ENCODE peak calls at places on chromosomes 12 and 14, in five cellular contexts. M, Z, I, W and B are unnamed samples.

GRCh38 chr12:28974166-28974565 is 174.9 kb upstream of the FAR2 start:
- DNase-seq in M (no peak), Z (no peak), I (no peak), W (no peak), B (no peak)

GRCh38 chr14:104367811-104368750 is 211.5 kb upstream of the C14orf180 start:
- DNase-seq in M (no peak), Z (no peak), I (no peak), W (no peak), B (no peak)

GRCh38 chr14:63673882-63674497 is 32.3 kb upstream of the WDR89 start:
- DNase-seq in M (no peak), Z (no peak), I (no peak), W (no peak), B (no peak)

GRCh38 chr12:105947906-105948305 is 190.8 kb downstream of the NUAK1 start:
- DNase-seq in M (no peak), Z (no peak), I (no peak), W (no peak), B (no peak)

GRCh38 chr14:102645746-102646440 is 53.4 kb downstream of the RCOR1 start:
- DNase-seq in M (no peak), Z (no peak), I (no peak), W (no peak), B (no peak)

GRCh38 chr14:92960706-92961566 is 38.0 kb downstream of the CHGA start:
- DNase-seq in M (peak; percentile 77), Z (no peak), I (peak; percentile 22), W (no peak), B (peak; percentile 16)

GRCh38 chr12:109544955-109545531 is 28.3 kb downstream of the MMAB start:
- DNase-seq in M (peak; percentile 23), Z (no peak), I (peak; percentile 52), W (no peak), B (peak; percentile 40)

GRCh38 chr14:106790189-106791036 is 1264.0 kb downstream of the TMEM121 start:
- DNase-seq in M (peak; percentile 26), Z (peak; percentile 83), I (peak; percentile 60), W (no peak), B (peak; percentile 92)

GRCh38 chr12:64618953-64619590 is 8.8 kb downstream of the RASSF3 start:
- DNase-seq in M (no peak), Z (no peak), I (no peak), W (no peak), B (no peak)

GRCh38 chr12:21800011-21800410 is 25.5 kb upstream of the KCNJ8 start:
- DNase-seq in M (no peak), Z (no peak), I (no peak), W (peak; percentile 37), B (no peak)

GRCh38 chr14:52080817-52081755 is 12.2 kb upstream of the NID2 start:
- DNase-seq in M (no peak), Z (no peak), I (peak; percentile 59), W (peak; percentile 36), B (peak; percentile 14)

GRCh38 chr12:85448548-85449139 is 168.6 kb downstream of the ALX1 start:
- DNase-seq in M (no peak), Z (no peak), I (no peak), W (peak; percentile 29), B (no peak)

GRCh38 chr14:63076476-63076875 is 31.2 kb upstream of the KCNH5 start:
- DNase-seq in M (no peak), Z (no peak), I (no peak), W (no peak), B (no peak)

GRCh38 chr14:94145902-94146527 is 16.6 kb upstream of the IFI27L2 start:
- DNase-seq in M (no peak), Z (no peak), I (no peak), W (no peak), B (no peak)

GRCh38 chr14:79614443-79614842 is 596.9 kb downstream of the DIO2 start:
- DNase-seq in M (no peak), Z (no peak), I (no peak), W (no peak), B (no peak)

GRCh38 chr14:24339284-24340151 is at the start of gene RIPK3:
- DNase-seq in M (no peak), Z (peak; percentile 66), I (peak; percentile 30), W (peak; percentile 70), B (peak; percentile 60)

GRCh38 chr12:125518074-125518473 is 452.8 kb downstream of the AACS start:
- DNase-seq in M (no peak), Z (no peak), I (no peak), W (peak; percentile 70), B (peak; percentile 43)

GRCh38 chr12:121334513-121335343 is 17.5 kb downstream of the ANAPC5 start:
- DNase-seq in M (peak; percentile 62), Z (no peak), I (no peak), W (peak; percentile 86), B (peak; percentile 37)

GRCh38 chr12:29783773-29784666 is at the start of gene TMTC1:
- DNase-seq in M (peak; percentile 9), Z (no peak), I (no peak), W (peak; percentile 81), B (peak; percentile 44)

GRCh38 chr14:20836668-20837338 is 34.2 kb upstream of the RNASE1 start:
- DNase-seq in M (peak; percentile 47), Z (no peak), I (no peak), W (peak; percentile 60), B (peak; percentile 22)

GRCh38 chr12:98788396-98788795 is 143.3 kb downstream of the APAF1 start:
- DNase-seq in M (no peak), Z (no peak), I (no peak), W (no peak), B (no peak)

GRCh38 chr12:57887631-57888406 is 41.3 kb upstream of the CTDSP2 start:
- DNase-seq in M (peak; percentile 50), Z (no peak), I (peak; percentile 24), W (no peak), B (no peak)

DNA sequence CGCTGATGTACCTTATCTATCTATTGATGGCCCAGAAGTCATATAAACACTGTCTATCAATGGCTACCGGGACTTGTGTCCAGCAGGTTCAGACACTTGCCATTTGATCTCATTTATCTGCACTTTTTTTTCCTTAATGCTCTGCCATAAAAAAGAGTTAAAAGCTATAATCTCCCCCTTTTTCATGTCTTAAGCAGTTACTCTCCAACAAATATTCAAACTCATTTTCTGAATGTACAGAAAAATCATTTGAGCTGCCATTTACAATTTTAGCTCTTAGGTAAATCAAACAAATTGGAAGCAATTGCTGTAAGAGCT is 101.4 kb downstream of the SLC8A3 start:
- DNase-seq in M (no peak), Z (no peak), I (no peak), W (no peak), B (no peak)
- TF ChIP-seq CTCF in M (peak; percentile 20), Z (no peak), I (peak; percentile 22), W (no peak), B (no peak)

DNA sequence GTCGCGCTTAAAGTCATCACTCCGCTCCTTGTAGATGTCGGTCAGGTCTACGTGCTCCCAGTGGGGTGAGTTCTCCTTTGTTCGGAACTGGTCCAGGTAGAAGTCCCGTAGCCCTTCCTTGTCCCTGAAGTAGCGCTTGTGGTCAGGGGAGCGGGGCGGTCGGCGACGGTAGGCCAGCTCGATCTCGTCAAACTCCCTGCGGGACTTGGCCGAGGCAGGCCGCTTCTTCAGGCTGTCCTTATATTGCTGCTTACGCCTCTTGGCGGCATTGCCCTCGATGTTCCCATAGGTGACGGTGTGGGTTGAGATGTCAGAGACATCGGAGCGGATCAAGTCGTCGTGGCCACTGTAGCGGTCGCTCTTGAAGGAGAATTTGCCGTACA is 367.2 kb downstream of the EMP1 start:
- DNase-seq in M (no peak), Z (no peak), I (no peak), W (no peak), B (no peak)
- TF ChIP-seq CTCF in M (no peak), Z (no peak), I (no peak), W (no peak), B (no peak)

DNA sequence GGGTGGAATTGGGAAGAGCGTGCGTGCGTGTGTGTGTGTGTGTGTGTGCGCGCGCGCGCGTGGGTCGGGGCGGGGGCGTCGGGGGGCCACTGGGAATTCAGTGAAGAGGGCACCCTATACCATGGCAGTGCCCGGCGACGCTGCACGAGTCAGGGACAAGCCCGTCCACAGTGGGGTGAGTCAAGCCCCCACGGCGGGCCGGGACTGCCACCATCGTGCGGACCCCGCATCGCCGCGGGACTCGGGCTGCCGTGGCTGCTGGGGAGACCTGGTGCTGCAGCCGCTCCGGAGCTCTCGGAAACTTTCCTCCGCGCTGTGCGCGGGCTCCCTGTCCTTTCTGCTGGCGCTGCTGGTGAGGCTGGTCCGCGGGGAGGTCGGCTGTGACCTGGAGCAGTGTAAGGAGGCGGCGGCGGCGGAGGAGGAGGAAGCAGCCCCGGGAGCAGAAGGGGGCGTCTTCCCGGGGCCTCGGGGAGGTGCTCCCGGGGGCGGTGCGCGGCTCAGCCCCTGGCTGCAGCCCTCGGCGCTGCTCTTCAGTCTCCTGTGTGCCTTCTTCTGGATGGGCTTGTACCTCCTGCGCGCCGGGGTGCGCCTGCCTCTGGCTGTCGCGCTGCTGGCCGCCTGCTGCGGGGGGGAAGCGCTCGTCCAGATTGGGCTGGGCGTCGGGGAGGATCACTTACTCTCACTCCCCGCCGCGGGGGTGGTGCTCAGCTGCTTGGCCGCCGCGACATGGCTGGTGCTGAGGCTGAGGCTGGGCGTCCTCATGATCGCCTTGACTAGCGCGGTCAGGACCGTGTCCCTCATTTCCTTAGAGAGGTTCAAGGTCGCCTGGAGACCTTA is 1.0 kb downstream of the PDE3A start:
- DNase-seq in M (no peak), Z (no peak), I (peak; percentile 15), W (peak; percentile 81), B (peak; percentile 75)
- TF ChIP-seq CTCF in M (no peak), Z (no peak), I (no peak), W (no peak), B (no peak)

DNA sequence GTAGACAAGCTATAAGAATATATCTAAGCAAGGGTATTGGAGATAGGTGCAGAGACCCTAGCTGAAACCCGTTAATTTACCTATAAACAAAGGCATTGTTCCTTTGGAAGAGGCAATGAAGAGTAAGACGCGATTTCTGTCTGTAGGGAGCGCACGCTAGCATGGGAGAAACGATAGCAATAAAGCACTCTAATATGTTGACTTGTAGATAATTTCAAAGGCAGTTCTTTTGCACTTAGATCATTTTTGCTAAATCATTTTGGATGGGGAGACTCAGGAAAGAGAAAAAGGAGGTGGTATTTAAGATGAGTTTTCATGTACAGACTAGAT is 648 bp downstream of the CCDC77 start:
- DNase-seq in M (no peak), Z (no peak), I (no peak), W (peak; percentile 38), B (peak; percentile 14)
- TF ChIP-seq CTCF in M (peak; percentile 25), Z (no peak), I (peak; percentile 52), W (peak; percentile 40), B (no peak)

GRCh38 chr12:110704750-110705149 is 15.8 kb upstream of the HVCN1 start:
- DNase-seq in M (peak; percentile 24), Z (no peak), I (no peak), W (peak; percentile 55), B (peak; percentile 62)
- TF ChIP-seq CTCF in M (no peak), Z (no peak), I (peak; percentile 58), W (peak; percentile 38), B (no peak)